ENCODE peak calls at places on chromosomes 11 and 22, in six cellular contexts. V is esophagus squamous epithelium; N is pancreas; O is HCT116; P is tibial artery; D is CD4-positive, CD25-positive, alpha-beta regulatory T cell. Y is an unnamed sample.
A peak's percentile ranks its signal among the peaks of the same experiment; 100 is the strongest.

GRCh38 chr11:64247729-64248531 is 1.2 kb upstream of the PPP1R14B start:
- DNase-seq in P (no peak), N (no peak), D (no peak), V (no peak), O (no peak), Y (no peak)

GRCh38 chr22:18119409-18120110 is 9.0 kb downstream of the TUBA8 start:
- DNase-seq in P (no peak), V (no peak), D (no peak), N (no peak), O (no peak), Y (no peak)

GRCh38 chr22:17778412-17778976 is 4.2 kb upstream of the BID start:
- DNase-seq in O (no peak), D (no peak), V (no peak), N (no peak), P (no peak), Y (no peak)

GRCh38 chr11:2484576-2485125 is 39.8 kb downstream of the KCNQ1 start:
- DNase-seq in O (no peak), P (no peak), V (no peak), N (no peak), D (no peak), Y (no peak)

GRCh38 chr11:128171496-128171895 is 415.9 kb downstream of the ETS1 start:
- DNase-seq in D (no peak), P (no peak), O (no peak), V (no peak), N (no peak), Y (no peak)

GRCh38 chr22:25477358-25477757 is 87.1 kb upstream of the GRK3 start:
- DNase-seq in P (no peak), O (no peak), D (no peak), V (no peak), N (no peak), Y (no peak)

GRCh38 chr22:49934891-49935557 is 16.6 kb downstream of the CRELD2 start:
- DNase-seq in O (no peak), N (peak; percentile 86), P (peak; percentile 75), D (peak; percentile 73), V (no peak), Y (peak; percentile 87)

GRCh38 chr11:98099371-98099770 is 921.4 kb upstream of the CNTN5 start:
- DNase-seq in N (no peak), P (no peak), D (no peak), V (no peak), O (no peak), Y (no peak)

GRCh38 chr11:8033312-8033715 is 46.2 kb downstream of the EIF3F start:
- DNase-seq in V (no peak), D (peak; percentile 36), N (peak; percentile 70), O (peak; percentile 43), P (peak; percentile 78), Y (peak; percentile 88)

GRCh38 chr11:95379460-95379859 is 148.5 kb upstream of the SESN3 start:
- DNase-seq in D (no peak), O (no peak), N (no peak), V (no peak), P (no peak), Y (no peak)

GRCh38 chr11:129141748-129142475 is 50.2 kb downstream of the ARHGAP32 start:
- DNase-seq in O (no peak), P (no peak), V (no peak), D (no peak), N (no peak), Y (no peak)

GRCh38 chr11:130765951-130766649 is 150.2 kb downstream of the SNX19 start:
- DNase-seq in N (no peak), D (no peak), O (no peak), V (no peak), P (no peak), Y (no peak)

GRCh38 chr11:107442715-107443215 is 14.9 kb downstream of the CWF19L2 start:
- DNase-seq in D (no peak), P (no peak), V (no peak), O (no peak), N (no peak), Y (no peak)

GRCh38 chr11:119091083-119091650 is 6.5 kb downstream of the HMBS start:
- DNase-seq in D (no peak), O (no peak), N (no peak), V (no peak), P (no peak), Y (no peak)

GRCh38 chr11:3199537-3200295 is 18.9 kb downstream of the MRGPRG start:
- DNase-seq in V (no peak), N (no peak), O (no peak), P (peak; percentile 14), D (no peak), Y (no peak)

DNA sequence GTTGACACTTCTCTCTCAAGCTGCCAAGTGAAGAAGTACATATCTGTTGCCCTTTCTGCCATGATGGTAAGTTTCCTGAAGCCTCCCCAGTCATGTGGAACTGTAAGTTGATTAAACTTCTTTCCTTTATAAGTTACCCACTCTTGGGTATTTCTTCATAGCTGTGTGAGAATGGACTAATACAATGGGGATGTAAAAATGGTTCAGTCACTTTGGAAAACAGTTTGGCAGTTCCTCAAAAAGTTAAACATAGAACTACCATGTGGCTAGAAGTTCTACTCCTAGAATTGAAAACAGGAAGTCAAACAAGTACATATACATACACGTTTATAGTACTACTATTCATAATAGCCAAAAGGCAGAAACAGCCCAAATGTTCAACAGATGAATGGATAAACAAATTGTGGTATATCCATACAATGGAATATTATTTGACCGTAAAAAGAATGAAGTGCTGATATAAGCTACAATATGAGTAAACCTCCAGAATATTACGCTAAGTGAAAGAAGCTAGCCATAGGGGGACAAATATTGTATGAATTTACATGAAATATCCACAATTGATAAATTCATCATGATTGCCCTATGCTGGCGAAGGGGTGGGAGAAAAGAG is 16.0 kb upstream of the DKK3 start:
- DNase-seq in P (no peak), N (no peak), V (no peak), D (no peak), O (no peak), Y (no peak)
- H3K27ac ChIP-seq in P (no peak overlapping the region), N (no peak overlapping the region), V (no peak overlapping the region), D (no peak overlapping the region), O (no peak overlapping the region), Y (no peak overlapping the region)

DNA sequence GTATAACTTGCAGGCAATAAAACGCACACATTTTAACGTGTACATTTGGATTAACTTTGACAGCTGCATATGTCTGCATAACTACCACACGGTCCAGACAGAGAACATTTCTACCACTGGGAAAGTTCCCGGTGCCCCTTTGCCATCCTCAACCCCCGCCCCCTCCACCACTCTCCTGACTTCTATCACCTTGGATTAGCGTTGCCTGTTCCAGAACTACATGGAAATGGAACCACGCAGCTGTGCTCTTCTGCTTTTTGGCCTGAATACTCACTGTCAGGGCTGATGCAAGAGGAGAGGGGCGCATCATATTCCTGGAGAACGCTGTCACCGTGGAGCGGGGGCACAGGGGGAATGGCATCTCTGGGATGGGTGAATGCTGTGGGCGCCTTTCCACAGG is 62.1 kb downstream of the LRP5 start:
- DNase-seq in V (no peak), P (no peak), D (no peak), O (no peak), N (no peak), Y (peak; percentile 34)
- H3K4me1 ChIP-seq in V (peaks cover 89% of the 10 kb centered on the region), P (peaks cover 97% of the 10 kb centered on the region), D (no peaks in the 10 kb centered on the region), O (no peaks in the 10 kb centered on the region), N (no peaks in the 10 kb centered on the region), Y (peaks cover 45% of the 10 kb centered on the region)

GRCh38 chr22:46583571-46583970 is 36.6 kb upstream of the GRAMD4 start:
- DNase-seq in V (no peak), D (no peak), N (no peak), P (no peak), O (no peak), Y (no peak)

GRCh38 chr22:46580940-46581579 is 39.1 kb upstream of the GRAMD4 start:
- DNase-seq in D (no peak), P (no peak), N (no peak), O (no peak), V (no peak), Y (peak; percentile 11)

GRCh38 chr22:46581580-46582244 is 38.5 kb upstream of the GRAMD4 start:
- DNase-seq in D (no peak), P (no peak), V (no peak), O (no peak), N (no peak), Y (no peak)

GRCh38 chr22:46584081-46584903 is 35.9 kb upstream of the GRAMD4 start:
- DNase-seq in N (no peak), D (no peak), O (no peak), P (no peak), V (no peak), Y (no peak)

DNA sequence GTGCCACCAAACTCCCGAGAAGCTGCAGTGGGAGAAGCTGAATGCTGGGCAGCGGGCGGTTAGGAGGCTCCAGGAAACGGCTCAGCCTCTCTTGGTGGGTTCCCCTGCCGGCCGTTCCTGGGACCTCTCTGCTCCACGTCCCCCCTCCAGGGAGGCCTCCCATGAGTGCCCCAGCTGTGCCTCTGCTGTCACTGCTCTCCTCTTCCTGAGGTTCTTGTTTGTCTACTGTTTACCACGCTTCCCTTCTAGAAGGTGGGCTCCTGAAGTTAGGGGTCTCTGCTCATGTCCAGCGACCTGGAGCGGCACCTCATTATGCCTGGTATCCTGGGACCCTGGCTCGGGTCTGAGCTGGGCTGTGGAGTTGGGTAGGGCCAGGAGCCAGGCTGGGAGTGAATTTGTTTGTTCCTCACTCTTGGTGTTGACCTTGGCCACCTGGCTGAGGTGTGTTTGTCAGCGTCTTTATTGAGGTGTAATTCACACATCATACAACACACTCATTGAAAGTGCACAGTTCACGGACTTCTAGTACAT is 37.8 kb upstream of the GRAMD4 start:
- DNase-seq in N (no peak), O (no peak), D (no peak), V (no peak), P (no peak), Y (no peak)
- H3K4me3 ChIP-seq in N (no peak overlapping the region), O (no peak overlapping the region), D (no peak overlapping the region), V (no peak overlapping the region), P (no peak overlapping the region), Y (no peak overlapping the region)

GRCh38 chr11:67633758-67634365 is 4.1 kb upstream of the NUDT8 start:
- DNase-seq in V (no peak), O (no peak), P (no peak), D (no peak), N (no peak), Y (no peak)

GRCh38 chr11:67632175-67632981 is 2.6 kb upstream of the NUDT8 start:
- DNase-seq in D (no peak), O (no peak), N (peak; percentile 91), V (no peak), P (no peak), Y (peak; percentile 18)

GRCh38 chr11:67631853-67632174 is 2.1 kb upstream of the NUDT8 start:
- DNase-seq in D (no peak), V (no peak), O (no peak), P (no peak), N (no peak), Y (no peak)

GRCh38 chr11:67634366-67635230 is 4.9 kb upstream of the NUDT8 start:
- DNase-seq in V (no peak), D (no peak), N (no peak), O (no peak), P (no peak), Y (no peak)

DNA sequence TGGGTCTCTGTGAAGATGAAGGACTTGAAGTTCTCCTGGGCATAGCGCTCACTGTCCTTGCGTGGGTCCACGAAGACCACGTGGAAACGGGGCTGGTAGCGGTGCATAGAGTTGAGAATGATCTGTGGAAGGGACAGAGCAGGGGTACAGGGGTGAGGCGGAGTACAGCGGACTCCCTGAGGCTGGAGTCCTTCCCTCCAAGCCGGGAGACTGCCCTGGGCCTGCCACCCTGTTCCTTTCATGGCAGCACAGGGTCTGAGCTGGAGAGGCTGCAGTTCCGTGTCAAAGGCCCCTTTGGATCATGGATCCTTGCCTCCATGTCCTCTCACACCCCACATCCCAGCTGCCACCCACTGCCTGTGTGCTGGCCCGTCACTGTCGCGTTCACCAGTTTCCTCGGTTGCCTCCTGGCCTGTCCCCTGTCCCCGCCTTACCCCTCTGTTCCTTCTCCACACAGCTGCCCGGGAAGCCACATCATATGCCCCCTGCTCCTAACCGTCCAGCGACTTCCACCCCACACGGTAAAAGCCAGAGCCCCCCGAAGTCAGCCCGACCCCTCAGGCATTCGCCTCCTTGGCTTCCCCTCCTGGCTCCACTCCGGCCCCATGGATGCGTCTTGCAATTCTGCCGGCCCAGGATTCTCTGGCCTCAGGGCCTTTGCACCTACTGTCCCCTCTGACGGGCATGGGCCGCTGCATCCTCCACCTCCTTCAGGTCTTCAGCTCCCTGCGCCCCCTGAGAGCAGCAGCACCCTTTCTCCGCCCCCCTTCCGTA is 3.4 kb upstream of the NUDT8 start:
- DNase-seq in V (no peak), O (no peak), N (peak; percentile 11), D (no peak), P (no peak), Y (peak; percentile 13)
- H3K27ac ChIP-seq in V (no peak overlapping the region), O (no peak overlapping the region), N (peak overlapping the region; percentile 30), D (no peak overlapping the region), P (no peak overlapping the region), Y (no peak overlapping the region)